ENCODE peak calls at places on chromosome 15, in eight cellular contexts. I is BE2C, R is transverse colon, D is AG04449, V is WTC11, C is fibroblast of lung, K is natural killer cell, X is MM.1S. U is an unnamed sample.
A peak's percentile ranks its signal among the peaks of the same experiment; 100 is the strongest.

GRCh38 chr15:92681141-92681622 is 25.6 kb upstream of the FAM174B start:
- DNase-seq in X (no peak), R (peak; percentile 20), V (no peak), D (peak; percentile 70), C (peak; percentile 76), I (no peak), K (no peak), U (no peak)

GRCh38 chr15:88725305-88726220 is 77.7 kb upstream of the ACAN start:
- DNase-seq in K (no peak), X (no peak), R (no peak), V (no peak), I (no peak), C (no peak), D (no peak), U (no peak)

GRCh38 chr15:40451497-40452158 is 10.9 kb downstream of the BAHD1 start:
- DNase-seq in K (no peak), C (no peak), I (no peak), R (peak; percentile 26), V (no peak), D (no peak), X (no peak), U (no peak)

GRCh38 chr15:47715856-47716445 is 1.4 kb upstream of the SEMA6D start:
- DNase-seq in V (no peak), D (no peak), K (no peak), X (no peak), I (no peak), R (no peak), C (no peak), U (no peak)

GRCh38 chr15:52963865-52964264 is 173.7 kb upstream of the ONECUT1 start:
- DNase-seq in X (no peak), C (no peak), I (no peak), R (no peak), D (no peak), K (no peak), V (no peak), U (no peak)

GRCh38 chr15:84839714-84840113 is 22.6 kb downstream of the ALPK3 start:
- DNase-seq in C (no peak), I (no peak), D (no peak), V (no peak), R (no peak), X (no peak), K (no peak), U (no peak)

GRCh38 chr15:85316244-85316934 is 64.0 kb upstream of the AKAP13 start:
- DNase-seq in R (no peak), C (peak; percentile 65), V (no peak), I (no peak), D (no peak), X (no peak), K (no peak), U (no peak)

GRCh38 chr15:77599899-77600298 is 32.8 kb downstream of the LINGO1 start:
- DNase-seq in R (peak; percentile 33), V (peak; percentile 53), C (peak; percentile 26), I (peak; percentile 83), X (peak; percentile 16), D (no peak), K (no peak), U (peak; percentile 35)

GRCh38 chr15:78204351-78205309 is 29.7 kb downstream of the ACSBG1 start:
- DNase-seq in K (no peak), D (no peak), X (no peak), R (no peak), C (no peak), I (no peak), V (no peak), U (no peak)

GRCh38 chr15:43943511-43943910 is 116.7 kb downstream of the WDR76 start:
- DNase-seq in D (no peak), V (no peak), R (no peak), X (no peak), K (no peak), C (peak; percentile 81), I (no peak), U (no peak)

GRCh38 chr15:86165263-86166204 is 85.9 kb downstream of the AGBL1 start:
- DNase-seq in I (no peak), R (no peak), K (no peak), X (no peak), D (no peak), C (peak; percentile 83), V (no peak), U (no peak)

GRCh38 chr15:93929375-93930094 is 301.8 kb upstream of the MCTP2 start:
- DNase-seq in D (peak; percentile 89), V (peak; percentile 12), R (peak; percentile 14), C (peak; percentile 99), K (no peak), I (peak; percentile 23), X (no peak), U (peak; percentile 78)

GRCh38 chr15:70795311-70795665 is 31.9 kb upstream of the UACA start:
- DNase-seq in C (peak; percentile 98), K (no peak), R (no peak), X (no peak), I (no peak), D (peak; percentile 79), V (no peak), U (peak; percentile 94)

GRCh38 chr15:49273734-49274318 is 103.8 kb downstream of the GALK2 start:
- DNase-seq in V (no peak), C (no peak), I (peak; percentile 12), K (no peak), R (no peak), D (no peak), X (no peak), U (no peak)

GRCh38 chr15:74752486-74753395 is 4.1 kb downstream of the CYP1A2 start:
- DNase-seq in K (no peak), C (peak; percentile 77), V (no peak), I (no peak), D (peak; percentile 60), X (no peak), R (no peak), U (peak; percentile 46)

GRCh38 chr15:70327328-70328136 is 229.8 kb upstream of the TLE3 start:
- DNase-seq in V (no peak), D (peak; percentile 76), C (peak; percentile 95), I (no peak), R (no peak), K (no peak), X (peak; percentile 27), U (peak; percentile 29)

GRCh38 chr15:67085818-67086649 is 20.6 kb downstream of the SMAD3 start:
- DNase-seq in I (no peak), K (no peak), R (no peak), V (no peak), D (peak; percentile 79), C (peak; percentile 96), X (peak; percentile 98), U (no peak)

GRCh38 chr15:59688383-59688887 is 685 bp downstream of the BNIP2 start:
- DNase-seq in C (peak; percentile 73), D (no peak), I (no peak), K (peak; percentile 18), V (no peak), R (no peak), X (peak; percentile 33), U (no peak)

GRCh38 chr15:90711842-90712241 is 5.3 kb upstream of the BLM start:
- DNase-seq in K (no peak), D (no peak), V (no peak), R (no peak), X (no peak), C (no peak), I (no peak), U (no peak)

GRCh38 chr15:73389539-73389938 is 20.8 kb upstream of the HCN4 start:
- DNase-seq in D (no peak), C (no peak), X (no peak), I (no peak), R (no peak), K (peak; percentile 4), V (peak; percentile 35), U (no peak)

GRCh38 chr15:47003568-47003967 is 713.7 kb upstream of the SEMA6D start:
- DNase-seq in V (no peak), C (no peak), D (no peak), I (no peak), K (no peak), X (no peak), R (no peak), U (no peak)

GRCh38 chr15:34119291-34119690 is 17.4 kb downstream of the PGBD4 start:
- DNase-seq in R (no peak), V (no peak), D (no peak), K (no peak), X (no peak), I (no peak), C (peak; percentile 45), U (peak; percentile 31)
- TF ChIP-seq CTCF in R (no peak), V (no peak), D (no peak), K (no peak), X (no peak), I (no peak), C (no peak), U (no peak)

GRCh38 chr15:68470049-68470738 is 38.2 kb upstream of the ITGA11 start:
- DNase-seq in K (no peak), V (no peak), I (no peak), R (no peak), D (no peak), C (no peak), X (no peak), U (no peak)
- TF ChIP-seq CTCF in K (no peak), V (no peak), I (no peak), R (no peak), D (no peak), C (no peak), X (no peak), U (no peak)

DNA sequence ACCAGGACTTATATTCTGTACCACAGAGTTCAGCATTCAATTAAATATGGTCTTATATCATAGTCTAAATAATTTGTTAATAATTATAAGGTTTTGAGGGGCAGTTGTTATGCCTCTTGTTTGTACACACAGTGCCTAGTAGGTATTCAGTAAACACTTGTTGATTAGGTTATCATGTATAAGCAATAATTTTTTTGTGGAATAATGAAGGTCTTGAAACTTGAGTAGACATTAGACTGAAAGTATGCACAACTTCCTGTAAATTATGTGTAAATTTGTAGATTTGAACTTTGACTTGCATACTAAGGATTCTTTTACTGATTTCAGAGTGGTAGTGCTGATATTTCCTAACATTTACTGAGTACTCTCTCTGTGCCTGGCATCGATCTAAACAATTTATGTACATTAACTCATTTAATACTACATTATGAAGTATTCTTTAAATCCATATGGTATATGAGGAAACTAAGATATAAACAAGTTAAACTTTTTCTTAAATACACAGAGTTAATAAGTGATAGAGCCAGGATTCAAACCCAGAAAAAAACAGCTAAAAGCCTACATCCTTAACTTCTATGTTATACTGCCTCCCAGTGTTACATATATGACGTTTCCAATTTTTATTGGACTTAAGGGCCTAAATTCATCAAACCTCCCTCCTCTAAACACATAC is 65.1 kb downstream of the GLCE start:
- DNase-seq in I (no peak), R (no peak), C (peak; percentile 34), X (peak; percentile 31), D (peak; percentile 10), K (no peak), V (no peak), U (peak; percentile 13)
- TF ChIP-seq CTCF in I (peak; percentile 41), R (peak; percentile 31), C (peak; percentile 19), X (peak; percentile 19), D (no peak), K (no peak), V (no peak), U (peak; percentile 12)

DNA sequence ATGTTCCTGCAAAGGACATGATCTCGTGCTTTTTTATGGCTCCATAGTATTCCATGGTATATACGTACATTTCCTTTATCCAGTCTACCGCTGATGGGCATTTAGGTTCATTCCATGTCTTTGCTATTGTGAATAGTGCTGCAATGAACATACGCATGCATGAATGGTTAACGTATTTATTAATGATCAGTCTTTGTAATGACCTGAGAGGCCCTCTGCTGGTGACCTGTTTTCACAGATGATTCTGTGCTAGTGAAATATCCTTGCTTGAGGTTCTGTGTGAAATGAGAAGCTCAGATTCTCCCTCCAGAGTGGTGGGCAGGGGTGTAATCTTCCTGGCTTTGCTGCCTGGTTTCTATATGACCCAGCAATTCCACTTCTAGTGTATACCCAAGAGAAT is 160.2 kb upstream of the RASGRP1 start:
- DNase-seq in D (no peak), C (no peak), K (no peak), R (no peak), X (no peak), V (no peak), I (no peak), U (no peak)
- TF ChIP-seq CTCF in D (no peak), C (peak; percentile 5), K (no peak), R (no peak), X (no peak), V (no peak), I (no peak), U (no peak)